ENCODE peak calls at places on chromosomes 12 and 14, in six cellular contexts. L, O, B, A, T and J are unnamed samples.
A peak's percentile ranks its signal among the peaks of the same experiment; 100 is the strongest.

GRCh38 chr12:6891637-6892036 is 13.0 kb upstream of the LRRC23 start:
- DNase-seq in L (no peak), O (no peak), B (no peak), A (no peak), T (no peak), J (no peak)

GRCh38 chr14:81205639-81206038 is 15.1 kb downstream of the GTF2A1 start:
- DNase-seq in L (no peak), O (no peak), B (no peak), A (no peak), T (no peak), J (no peak)

GRCh38 chr14:100530270-100531072 is 56.7 kb downstream of the BEGAIN start:
- DNase-seq in L (no peak), O (no peak), B (no peak), A (no peak), T (no peak), J (no peak)

GRCh38 chr14:100304825-100305445 is 1.3 kb downstream of the SLC25A29 start:
- DNase-seq in L (no peak), O (peak; percentile 52), B (peak; percentile 48), A (no peak), T (peak; percentile 45), J (no peak)

GRCh38 chr14:54642950-54643695 is 76.2 kb downstream of the SAMD4A start:
- DNase-seq in L (no peak), O (peak; percentile 22), B (peak; percentile 46), A (no peak), T (peak; percentile 63), J (no peak)

GRCh38 chr12:133227281-133227852 is 8.3 kb downstream of the ANHX start:
- DNase-seq in L (no peak), O (no peak), B (no peak), A (no peak), T (no peak), J (no peak)

GRCh38 chr14:100880271-100881101 is 23.0 kb downstream of the RTL1 start:
- DNase-seq in L (no peak), O (no peak), B (no peak), A (no peak), T (no peak), J (no peak)

GRCh38 chr12:52020539-52021336 is 14.0 kb downstream of the TAMALIN start:
- DNase-seq in L (no peak), O (peak; percentile 77), B (peak; percentile 44), A (no peak), T (no peak), J (peak; percentile 69)

GRCh38 chr12:132089407-132089910 is 54.7 kb downstream of the DDX51 start:
- DNase-seq in L (no peak), O (no peak), B (no peak), A (no peak), T (no peak), J (no peak)

GRCh38 chr12:132719141-132719953 is 8.7 kb downstream of the PGAM5 start:
- DNase-seq in L (no peak), O (no peak), B (peak; percentile 67), A (no peak), T (no peak), J (no peak)

GRCh38 chr12:89836026-89836425 is 127.4 kb upstream of the ATP2B1 start:
- DNase-seq in L (no peak), O (no peak), B (no peak), A (no peak), T (no peak), J (no peak)

GRCh38 chr12:4648099-4648498 is 752 bp downstream of the AKAP3 start:
- DNase-seq in L (no peak), O (peak; percentile 13), B (no peak), A (no peak), T (no peak), J (no peak)

GRCh38 chr14:59081680-59082079 is 106.8 kb upstream of the DAAM1 start:
- DNase-seq in L (no peak), O (no peak), B (no peak), A (no peak), T (no peak), J (no peak)

GRCh38 chr12:108134744-108135143 is 5.7 kb downstream of the WSCD2 start:
- DNase-seq in L (no peak), O (no peak), B (no peak), A (no peak), T (no peak), J (no peak)

GRCh38 chr12:25518512-25518911 is 34.6 kb downstream of the LMNTD1 start:
- DNase-seq in L (no peak), O (peak; percentile 85), B (no peak), A (no peak), T (peak; percentile 38), J (no peak)

GRCh38 chr14:21258194-21258888 is 10.9 kb downstream of the HNRNPC start:
- DNase-seq in L (no peak), O (no peak), B (no peak), A (no peak), T (no peak), J (no peak)

GRCh38 chr12:44285321-44285720 is 449.4 kb downstream of the TMEM117 start:
- DNase-seq in L (no peak), O (no peak), B (no peak), A (no peak), T (no peak), J (no peak)

GRCh38 chr12:56529656-56530055 is 8.0 kb downstream of the RBMS2 start:
- DNase-seq in L (no peak), O (no peak), B (no peak), A (no peak), T (peak; percentile 42), J (no peak)

GRCh38 chr14:21528381-21529348 is 2.5 kb upstream of the SALL2 start:
- DNase-seq in L (no peak), O (no peak), B (peak; percentile 35), A (no peak), T (peak; percentile 79), J (no peak)